ENCODE peak calls at places on chromosomes 3 and 15, in nine cellular contexts. Q is K562, L is body of pancreas, G is HCT116, C is adrenal gland, E is heart left ventricle, B is ovary, X is transverse colon, M is spleen. S is an unnamed sample.
A peak's percentile ranks its signal among the peaks of the same experiment; 100 is the strongest.

GRCh38 chr3:43327184-43327950 is 41.0 kb downstream of the SNRK start:
- DNase-seq in G (no peak), Q (no peak), E (no peak), L (no peak), M (no peak), B (no peak), C (no peak), X (no peak), S (no peak)

GRCh38 chr3:159634414-159634813 is 354.2 kb upstream of the IL12A start:
- DNase-seq in M (no peak), B (no peak), Q (no peak), G (no peak), X (no peak), L (no peak), E (no peak), C (no peak), S (no peak)

GRCh38 chr3:188421836-188422540 is 268.0 kb downstream of the LPP start:
- DNase-seq in C (no peak), L (peak; percentile 60), Q (no peak), M (peak; percentile 62), X (no peak), E (no peak), G (no peak), B (no peak), S (no peak)

GRCh38 chr3:142664311-142664710 is 59.5 kb upstream of the TRPC1 start:
- DNase-seq in Q (no peak), L (no peak), C (no peak), X (no peak), M (no peak), G (no peak), B (no peak), E (no peak), S (no peak)

GRCh38 chr15:53962646-53963561 is 15.3 kb upstream of the UNC13C start:
- DNase-seq in G (no peak), C (peak; percentile 17), Q (no peak), M (no peak), E (no peak), X (peak; percentile 25), B (no peak), L (peak; percentile 21), S (peak; percentile 41)

GRCh38 chr15:37788767-37789391 is 145.6 kb upstream of the TMCO5A start:
- DNase-seq in G (no peak), E (no peak), Q (no peak), C (no peak), M (no peak), X (no peak), L (no peak), B (no peak), S (no peak)

GRCh38 chr15:85579011-85579701 is 198.8 kb downstream of the AKAP13 start:
- DNase-seq in Q (no peak), M (no peak), C (no peak), G (no peak), B (no peak), E (peak; percentile 49), X (peak; percentile 81), L (peak; percentile 88), S (peak; percentile 69)

GRCh38 chr15:40269604-40270003 is 13.3 kb downstream of the ANKRD63 start:
- DNase-seq in C (no peak), B (no peak), E (no peak), M (no peak), X (no peak), G (no peak), L (no peak), Q (no peak), S (no peak)

GRCh38 chr3:142211034-142211433 is 14.4 kb downstream of the GK5 start:
- DNase-seq in L (no peak), X (no peak), Q (no peak), M (no peak), C (no peak), G (no peak), B (no peak), E (no peak), S (no peak)

GRCh38 chr15:91049378-91050127 is 27.2 kb upstream of the VPS33B start:
- DNase-seq in Q (peak; percentile 27), G (peak; percentile 73), E (peak; percentile 48), M (no peak), L (peak; percentile 78), C (peak; percentile 62), B (peak; percentile 37), X (peak; percentile 70), S (no peak)

GRCh38 chr15:57220220-57220619 is 156.1 kb upstream of the CGNL1 start:
- DNase-seq in B (no peak), L (no peak), X (no peak), M (no peak), E (no peak), C (no peak), Q (no peak), G (no peak), S (no peak)

GRCh38 chr3:197500812-197501211 is 55.0 kb downstream of the BDH1 start:
- DNase-seq in B (no peak), E (no peak), X (no peak), M (no peak), L (no peak), G (no peak), C (no peak), Q (no peak), S (no peak)

GRCh38 chr15:90836296-90836871 is 32.0 kb upstream of the FURIN start:
- DNase-seq in G (no peak), Q (peak; percentile 66), L (no peak), M (no peak), C (peak; percentile 36), B (no peak), E (peak; percentile 37), X (no peak), S (no peak)

GRCh38 chr15:96247631-96248305 is 82.7 kb upstream of the NR2F2 start:
- DNase-seq in G (no peak), E (no peak), X (no peak), B (no peak), M (no peak), L (no peak), C (no peak), Q (no peak), S (no peak)

GRCh38 chr15:101407966-101408775 is 81.3 kb downstream of the PCSK6 start:
- DNase-seq in X (no peak), B (no peak), Q (no peak), G (no peak), L (no peak), C (no peak), E (no peak), M (no peak), S (no peak)

GRCh38 chr15:70323111-70323851 is 225.6 kb upstream of the TLE3 start:
- DNase-seq in E (peak; percentile 51), M (no peak), C (no peak), Q (no peak), L (peak; percentile 33), G (no peak), X (peak; percentile 51), B (peak; percentile 44), S (no peak)

GRCh38 chr15:77173487-77173886 is 102.6 kb upstream of the TSPAN3 start:
- DNase-seq in C (no peak), B (no peak), E (no peak), G (no peak), L (no peak), Q (no peak), X (no peak), M (no peak), S (no peak)

GRCh38 chr15:77168616-77169015 is 97.7 kb upstream of the TSPAN3 start:
- DNase-seq in L (no peak), E (no peak), M (no peak), X (no peak), B (no peak), Q (no peak), C (no peak), G (no peak), S (no peak)

GRCh38 chr15:77168211-77168610 is 97.3 kb upstream of the TSPAN3 start:
- DNase-seq in B (no peak), C (no peak), L (no peak), Q (no peak), M (no peak), G (no peak), X (no peak), E (no peak), S (no peak)

DNA sequence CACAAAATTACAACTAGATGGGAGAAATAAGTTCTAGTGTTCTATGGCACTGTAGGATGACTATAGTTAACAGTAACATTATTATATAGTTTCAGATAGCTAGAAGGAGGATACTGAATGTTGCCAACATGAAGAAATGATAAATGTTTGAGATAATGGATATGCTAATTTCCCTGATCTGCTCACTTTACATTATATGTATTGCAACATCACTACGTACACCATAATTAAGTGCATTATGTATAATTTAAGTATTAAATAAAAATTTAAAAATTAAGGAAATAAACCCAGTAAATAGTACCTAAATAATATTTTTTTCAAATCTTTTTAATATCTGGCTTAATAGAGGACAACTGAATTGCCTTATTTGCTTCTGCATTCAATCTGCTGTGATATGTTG is 100.7 kb upstream of the TSPAN3 start:
- DNase-seq in L (no peak), C (no peak), E (no peak), X (no peak), B (no peak), M (no peak), Q (no peak), G (no peak), S (no peak)
- TF ChIP-seq POLR2A in L (no peak), C (no peak), E (no peak), X (no peak), B (no peak), M (no peak), Q (no peak), G (no peak), S (no peak)

DNA sequence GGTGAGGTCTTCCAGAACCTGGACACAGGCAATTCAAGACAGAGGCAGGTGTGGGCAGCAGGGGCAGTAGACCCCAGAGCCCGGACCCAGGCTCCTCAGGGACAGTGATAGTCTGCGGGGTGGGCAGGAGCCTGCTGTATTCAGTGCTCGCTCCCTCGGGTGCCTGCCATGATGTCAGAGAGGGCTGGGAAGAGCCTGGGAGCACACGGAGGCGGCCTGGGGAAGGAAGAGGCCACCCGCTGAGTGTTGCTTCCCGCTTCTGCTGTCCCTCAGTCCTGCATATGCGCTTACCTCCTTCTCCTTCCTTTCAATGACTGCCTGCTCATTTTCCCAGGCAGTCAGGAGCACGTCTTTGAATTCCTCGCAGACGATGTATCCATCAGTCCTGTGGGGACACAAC is 22.8 kb downstream of the TMEM43 start:
- DNase-seq in C (no peak), E (peak; percentile 18), Q (no peak), M (peak; percentile 21), L (no peak), B (no peak), G (no peak), X (no peak), S (no peak)
- H3K27ac ChIP-seq in C (peak overlapping the region; percentile 20), E (no peak overlapping the region), Q (no peak overlapping the region), M (no peak overlapping the region), L (no peak overlapping the region), B (no peak overlapping the region), G (no peak overlapping the region), X (no peak overlapping the region), S (no peak overlapping the region)

GRCh38 chr15:78944669-78945407 is at the start of gene CTSH:
- DNase-seq in L (peak; percentile 91), M (peak; percentile 96), Q (peak; percentile 98), G (no peak), C (peak; percentile 90), X (peak; percentile 91), E (peak; percentile 88), B (peak; percentile 89), S (peak; percentile 95)
- TF ChIP-seq POLR2A in L (peak; percentile 44), M (no peak), Q (peak; percentile 79), G (no peak), C (peak; percentile 62), X (peak; percentile 22), E (peak; percentile 85), B (peak; percentile 33), S (peak; percentile 57)

DNA sequence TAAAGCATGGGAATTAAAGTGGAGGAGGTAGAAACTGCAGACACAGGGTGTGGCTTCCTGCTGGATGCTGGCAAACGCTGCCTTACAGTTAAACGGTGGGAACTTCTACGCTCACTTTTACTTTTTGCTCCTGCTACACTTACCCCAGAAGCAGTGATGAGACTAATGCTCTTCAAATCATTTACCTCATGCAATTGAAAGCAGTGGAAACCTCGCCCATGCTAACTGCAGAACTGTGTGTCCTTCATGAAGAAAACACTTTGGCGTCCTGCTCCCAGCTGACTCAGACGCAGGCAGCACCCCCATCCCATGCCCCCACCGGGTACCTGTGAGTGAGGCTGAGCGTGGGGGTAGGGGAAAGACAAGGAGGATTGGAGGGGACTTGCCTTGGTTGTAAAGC is 31.8 kb downstream of the UPK1B start:
- DNase-seq in E (no peak), X (no peak), M (no peak), G (no peak), Q (no peak), C (no peak), L (no peak), B (no peak), S (no peak)
- H3K27ac ChIP-seq in E (no peak overlapping the region), X (no peak overlapping the region), M (no peak overlapping the region), G (no peak overlapping the region), Q (no peak overlapping the region), C (no peak overlapping the region), L (no peak overlapping the region), B (no peak overlapping the region), S (no peak overlapping the region)